ENCODE peak calls at places on chromosomes 13 and 19, in ten cellular contexts. One of them, this sample, is unnamed.

GRCh38 chr13:83881917-83882625 is at the start of gene SLITRK1:
- DNase-seq in cardiac muscle cell: peak; percentile 91
- DNase-seq in endodermal cell: peak; percentile 97
- DNase-seq in fibroblast of lung: peak; percentile 53
- DNase-seq in lower leg skin: peak; percentile 82
- DNase-seq in mammary epithelial cell: peak; percentile 56
- DNase-seq in heart left ventricle: no peak
- DNase-seq in pancreas: peak; percentile 85
- DNase-seq in spleen: no peak
- DNase-seq in GM12865: peak; percentile 26
- DNase-seq in this sample: peak; percentile 60

GRCh38 chr19:35257113-35257461 is 8.3 kb downstream of the LSR start:
- DNase-seq in spleen: peak; percentile 35
- DNase-seq in mammary epithelial cell: no peak
- DNase-seq in endodermal cell: no peak
- DNase-seq in cardiac muscle cell: no peak
- DNase-seq in pancreas: peak; percentile 22
- DNase-seq in heart left ventricle: no peak
- DNase-seq in fibroblast of lung: no peak
- DNase-seq in lower leg skin: peak; percentile 79
- DNase-seq in GM12865: no peak
- DNase-seq in this sample: no peak

GRCh38 chr13:40445557-40445990 is 220.9 kb downstream of the FOXO1 start:
- DNase-seq in pancreas: peak; percentile 80
- DNase-seq in mammary epithelial cell: peak; percentile 98
- DNase-seq in GM12865: peak; percentile 99
- DNase-seq in heart left ventricle: peak; percentile 67
- DNase-seq in lower leg skin: no peak
- DNase-seq in spleen: peak; percentile 96
- DNase-seq in cardiac muscle cell: no peak
- DNase-seq in fibroblast of lung: no peak
- DNase-seq in endodermal cell: no peak
- DNase-seq in this sample: peak; percentile 75

GRCh38 chr13:23588576-23589141 is 18.4 kb downstream of the TNFRSF19 start:
- DNase-seq in pancreas: no peak
- DNase-seq in spleen: no peak
- DNase-seq in endodermal cell: no peak
- DNase-seq in fibroblast of lung: no peak
- DNase-seq in cardiac muscle cell: no peak
- DNase-seq in mammary epithelial cell: no peak
- DNase-seq in heart left ventricle: no peak
- DNase-seq in GM12865: no peak
- DNase-seq in lower leg skin: no peak
- DNase-seq in this sample: no peak

GRCh38 chr19:38852231-38853044 is 2.7 kb upstream of the HNRNPL start:
- DNase-seq in mammary epithelial cell: peak; percentile 64
- DNase-seq in heart left ventricle: peak; percentile 79
- DNase-seq in cardiac muscle cell: no peak
- DNase-seq in lower leg skin: peak; percentile 94
- DNase-seq in GM12865: peak; percentile 81
- DNase-seq in fibroblast of lung: peak; percentile 60
- DNase-seq in endodermal cell: peak; percentile 77
- DNase-seq in pancreas: peak; percentile 81
- DNase-seq in spleen: peak; percentile 93
- DNase-seq in this sample: no peak

GRCh38 chr13:98557934-98558630 is 18.8 kb downstream of the STK24 start:
- DNase-seq in heart left ventricle: no peak
- DNase-seq in lower leg skin: no peak
- DNase-seq in spleen: no peak
- DNase-seq in cardiac muscle cell: no peak
- DNase-seq in GM12865: no peak
- DNase-seq in mammary epithelial cell: no peak
- DNase-seq in endodermal cell: no peak
- DNase-seq in pancreas: no peak
- DNase-seq in fibroblast of lung: no peak
- DNase-seq in this sample: no peak

GRCh38 chr13:111621164-111621563 is 300.7 kb downstream of the TEX29 start:
- DNase-seq in cardiac muscle cell: no peak
- DNase-seq in endodermal cell: no peak
- DNase-seq in spleen: no peak
- DNase-seq in pancreas: no peak
- DNase-seq in GM12865: no peak
- DNase-seq in mammary epithelial cell: no peak
- DNase-seq in fibroblast of lung: no peak
- DNase-seq in heart left ventricle: no peak
- DNase-seq in lower leg skin: peak; percentile 29
- DNase-seq in this sample: no peak

GRCh38 chr19:14536926-14537692 is 7.7 kb downstream of the TECR start:
- DNase-seq in heart left ventricle: peak; percentile 67
- DNase-seq in endodermal cell: peak; percentile 98
- DNase-seq in mammary epithelial cell: peak; percentile 81
- DNase-seq in fibroblast of lung: peak; percentile 55
- DNase-seq in spleen: no peak
- DNase-seq in pancreas: peak; percentile 89
- DNase-seq in lower leg skin: peak; percentile 90
- DNase-seq in GM12865: peak; percentile 63
- DNase-seq in cardiac muscle cell: peak; percentile 82
- DNase-seq in this sample: no peak

GRCh38 chr19:18021121-18021755 is 13.3 kb downstream of the ARRDC2 start:
- DNase-seq in lower leg skin: peak; percentile 97
- DNase-seq in fibroblast of lung: peak; percentile 71
- DNase-seq in spleen: peak; percentile 91
- DNase-seq in GM12865: peak; percentile 61
- DNase-seq in mammary epithelial cell: peak; percentile 84
- DNase-seq in cardiac muscle cell: no peak
- DNase-seq in heart left ventricle: peak; percentile 92
- DNase-seq in pancreas: peak; percentile 82
- DNase-seq in endodermal cell: no peak
- DNase-seq in this sample: peak; percentile 42
- H3K4me3 ChIP-seq in lower leg skin: no peak overlapping the region
- H3K4me3 ChIP-seq in fibroblast of lung: no peak overlapping the region
- H3K4me3 ChIP-seq in spleen: no peak overlapping the region
- H3K4me3 ChIP-seq in GM12865: peak overlapping the region; percentile 91
- H3K4me3 ChIP-seq in mammary epithelial cell: no peak overlapping the region
- H3K4me3 ChIP-seq in cardiac muscle cell: no peak overlapping the region
- H3K4me3 ChIP-seq in heart left ventricle: no peak overlapping the region
- H3K4me3 ChIP-seq in pancreas: no peak overlapping the region
- H3K4me3 ChIP-seq in endodermal cell: no peak overlapping the region
- H3K4me3 ChIP-seq in this sample: no peak overlapping the region

GRCh38 chr13:102028198-102028597 is 373.6 kb downstream of the FGF14 start:
- DNase-seq in cardiac muscle cell: no peak
- DNase-seq in mammary epithelial cell: no peak
- DNase-seq in heart left ventricle: no peak
- DNase-seq in pancreas: no peak
- DNase-seq in GM12865: no peak
- DNase-seq in lower leg skin: no peak
- DNase-seq in endodermal cell: no peak
- DNase-seq in fibroblast of lung: no peak
- DNase-seq in spleen: no peak
- DNase-seq in this sample: no peak

GRCh38 chr13:102028846-102029245 is 373.0 kb downstream of the FGF14 start:
- DNase-seq in pancreas: no peak
- DNase-seq in cardiac muscle cell: no peak
- DNase-seq in GM12865: no peak
- DNase-seq in mammary epithelial cell: no peak
- DNase-seq in endodermal cell: no peak
- DNase-seq in spleen: no peak
- DNase-seq in fibroblast of lung: no peak
- DNase-seq in heart left ventricle: no peak
- DNase-seq in lower leg skin: no peak
- DNase-seq in this sample: no peak

GRCh38 chr13:102033719-102034446 is 368.0 kb downstream of the FGF14 start:
- DNase-seq in heart left ventricle: no peak
- DNase-seq in GM12865: no peak
- DNase-seq in spleen: no peak
- DNase-seq in endodermal cell: no peak
- DNase-seq in cardiac muscle cell: no peak
- DNase-seq in mammary epithelial cell: no peak
- DNase-seq in lower leg skin: no peak
- DNase-seq in pancreas: no peak
- DNase-seq in fibroblast of lung: no peak
- DNase-seq in this sample: no peak

GRCh38 chr13:102035969-102036368 is 365.9 kb downstream of the FGF14 start:
- DNase-seq in endodermal cell: no peak
- DNase-seq in mammary epithelial cell: no peak
- DNase-seq in cardiac muscle cell: no peak
- DNase-seq in pancreas: no peak
- DNase-seq in lower leg skin: no peak
- DNase-seq in fibroblast of lung: no peak
- DNase-seq in spleen: no peak
- DNase-seq in GM12865: no peak
- DNase-seq in heart left ventricle: no peak
- DNase-seq in this sample: no peak

DNA sequence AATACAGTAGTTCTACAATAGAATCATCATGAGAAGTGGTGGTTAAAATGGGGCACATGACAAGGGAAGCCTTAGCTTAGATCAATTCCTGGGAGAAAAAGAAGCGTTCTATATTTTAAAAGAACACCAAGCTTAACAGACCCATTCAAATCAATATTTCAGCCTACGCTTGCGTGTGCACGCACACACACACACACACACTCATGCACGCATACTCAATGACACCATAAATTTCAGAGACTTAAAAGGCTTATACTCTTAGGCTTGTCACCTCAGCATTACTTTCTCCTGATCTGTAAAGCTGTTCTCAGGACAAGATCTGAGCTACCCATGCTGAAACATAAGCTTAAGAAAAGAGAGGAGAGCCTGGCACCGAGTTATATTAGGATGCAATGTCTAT is 368.5 kb downstream of the FGF14 start:
- DNase-seq in cardiac muscle cell: no peak
- DNase-seq in endodermal cell: no peak
- DNase-seq in spleen: no peak
- DNase-seq in heart left ventricle: no peak
- DNase-seq in mammary epithelial cell: no peak
- DNase-seq in lower leg skin: no peak
- DNase-seq in GM12865: no peak
- DNase-seq in fibroblast of lung: no peak
- DNase-seq in pancreas: no peak
- DNase-seq in this sample: no peak
- TF ChIP-seq CTCF in cardiac muscle cell: no peak
- TF ChIP-seq CTCF in endodermal cell: no peak
- TF ChIP-seq CTCF in spleen: no peak
- TF ChIP-seq CTCF in heart left ventricle: no peak
- TF ChIP-seq CTCF in mammary epithelial cell: no peak
- TF ChIP-seq CTCF in lower leg skin: no peak
- TF ChIP-seq CTCF in GM12865: no peak
- TF ChIP-seq CTCF in fibroblast of lung: no peak
- TF ChIP-seq CTCF in pancreas: no peak
- TF ChIP-seq CTCF in this sample: no peak

DNA sequence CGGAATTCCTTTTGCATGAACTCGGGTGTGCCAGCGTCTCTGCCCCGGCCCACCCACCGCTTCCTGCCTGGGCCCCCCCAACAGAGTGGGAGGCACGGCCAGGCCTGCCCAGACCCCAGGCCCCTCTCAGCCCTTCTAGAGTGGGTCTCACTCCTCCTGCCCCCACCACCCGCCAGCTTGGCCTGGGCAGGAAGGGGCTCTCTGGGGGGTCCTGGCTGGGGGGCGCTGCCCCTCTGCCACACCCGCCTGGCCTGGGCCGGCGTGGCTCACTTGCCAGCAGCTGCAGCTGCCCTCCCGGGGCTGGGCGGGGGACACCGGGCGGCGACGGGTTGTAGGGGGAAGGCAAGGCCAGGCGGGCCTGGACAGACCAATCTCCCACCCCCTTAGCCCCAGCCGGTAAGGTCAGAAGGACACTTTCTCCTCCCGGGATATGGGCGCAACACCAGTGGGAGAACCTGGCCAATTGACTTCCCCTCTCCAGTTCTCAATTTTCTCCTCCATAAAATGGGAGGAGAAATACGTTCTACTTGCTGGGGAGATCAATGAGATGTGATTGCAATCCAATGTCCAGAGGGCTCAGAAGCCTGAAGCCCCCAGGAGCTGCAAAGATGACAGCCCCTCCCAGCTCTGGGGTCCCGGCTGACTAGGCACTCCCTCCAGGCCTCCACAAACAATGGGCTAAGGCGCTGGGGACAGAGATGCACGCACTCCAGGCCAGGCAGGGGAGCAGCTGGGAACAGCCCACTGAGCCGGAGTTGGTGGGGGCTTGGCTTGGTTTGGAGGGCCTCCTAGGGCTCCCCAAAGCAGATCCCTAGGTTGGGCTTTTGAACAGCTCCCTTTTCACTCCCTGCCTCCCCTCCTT is 2.4 kb downstream of the CRLF1 start:
- DNase-seq in heart left ventricle: no peak
- DNase-seq in GM12865: no peak
- DNase-seq in lower leg skin: no peak
- DNase-seq in fibroblast of lung: no peak
- DNase-seq in mammary epithelial cell: no peak
- DNase-seq in pancreas: peak; percentile 37
- DNase-seq in spleen: no peak
- DNase-seq in endodermal cell: peak; percentile 66
- DNase-seq in cardiac muscle cell: no peak
- DNase-seq in this sample: no peak
- H3K4me3 ChIP-seq in heart left ventricle: no peak overlapping the region
- H3K4me3 ChIP-seq in GM12865: no peak overlapping the region
- H3K4me3 ChIP-seq in lower leg skin: no peak overlapping the region
- H3K4me3 ChIP-seq in fibroblast of lung: no peak overlapping the region
- H3K4me3 ChIP-seq in mammary epithelial cell: no peak overlapping the region
- H3K4me3 ChIP-seq in pancreas: no peak overlapping the region
- H3K4me3 ChIP-seq in spleen: no peak overlapping the region
- H3K4me3 ChIP-seq in endodermal cell: no peak overlapping the region
- H3K4me3 ChIP-seq in cardiac muscle cell: no peak overlapping the region
- H3K4me3 ChIP-seq in this sample: no peak overlapping the region

GRCh38 chr13:26485786-26486185 is 71.7 kb upstream of the WASF3 start:
- DNase-seq in pancreas: no peak
- DNase-seq in lower leg skin: peak; percentile 92
- DNase-seq in heart left ventricle: no peak
- DNase-seq in endodermal cell: peak; percentile 69
- DNase-seq in spleen: no peak
- DNase-seq in cardiac muscle cell: no peak
- DNase-seq in fibroblast of lung: no peak
- DNase-seq in GM12865: no peak
- DNase-seq in mammary epithelial cell: no peak
- DNase-seq in this sample: no peak

GRCh38 chr13:26485288-26485687 is 72.2 kb upstream of the WASF3 start:
- DNase-seq in endodermal cell: no peak
- DNase-seq in pancreas: no peak
- DNase-seq in cardiac muscle cell: no peak
- DNase-seq in lower leg skin: peak; percentile 79
- DNase-seq in GM12865: no peak
- DNase-seq in heart left ventricle: no peak
- DNase-seq in fibroblast of lung: no peak
- DNase-seq in mammary epithelial cell: no peak
- DNase-seq in spleen: no peak
- DNase-seq in this sample: no peak

GRCh38 chr13:26488236-26489028 is 69.1 kb upstream of the WASF3 start:
- DNase-seq in pancreas: no peak
- DNase-seq in fibroblast of lung: no peak
- DNase-seq in cardiac muscle cell: no peak
- DNase-seq in spleen: no peak
- DNase-seq in mammary epithelial cell: no peak
- DNase-seq in endodermal cell: no peak
- DNase-seq in heart left ventricle: no peak
- DNase-seq in GM12865: no peak
- DNase-seq in lower leg skin: peak; percentile 71
- DNase-seq in this sample: no peak

GRCh38 chr13:26486550-26486949 is 70.9 kb upstream of the WASF3 start:
- DNase-seq in GM12865: no peak
- DNase-seq in heart left ventricle: peak; percentile 63
- DNase-seq in mammary epithelial cell: no peak
- DNase-seq in cardiac muscle cell: no peak
- DNase-seq in pancreas: no peak
- DNase-seq in endodermal cell: peak; percentile 24
- DNase-seq in fibroblast of lung: no peak
- DNase-seq in lower leg skin: peak; percentile 81
- DNase-seq in spleen: no peak
- DNase-seq in this sample: no peak

DNA sequence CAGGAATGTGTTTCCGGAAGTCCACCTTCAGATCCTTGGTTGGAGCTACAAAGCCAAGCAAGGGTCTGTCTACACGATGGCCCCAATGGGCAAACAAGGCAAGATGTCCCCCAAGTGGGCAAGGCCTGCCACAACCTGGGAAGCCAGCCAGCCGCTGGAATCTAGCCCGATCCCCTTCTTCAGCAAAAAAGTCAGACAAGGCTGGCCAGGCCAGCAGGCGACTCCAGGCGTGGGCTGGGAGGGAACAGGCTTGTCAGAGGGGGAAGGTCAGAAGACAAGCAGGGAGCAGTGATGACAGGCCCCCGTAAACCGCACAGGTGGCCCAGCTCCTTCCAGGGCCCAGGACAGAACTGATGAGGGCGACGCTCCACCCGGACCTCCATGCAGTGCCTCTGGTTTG is 69.7 kb upstream of the WASF3 start:
- DNase-seq in spleen: no peak
- DNase-seq in fibroblast of lung: no peak
- DNase-seq in pancreas: no peak
- DNase-seq in mammary epithelial cell: no peak
- DNase-seq in endodermal cell: no peak
- DNase-seq in lower leg skin: peak; percentile 81
- DNase-seq in GM12865: no peak
- DNase-seq in cardiac muscle cell: no peak
- DNase-seq in heart left ventricle: no peak
- DNase-seq in this sample: no peak
- TF ChIP-seq CTCF in spleen: no peak
- TF ChIP-seq CTCF in fibroblast of lung: no peak
- TF ChIP-seq CTCF in pancreas: no peak
- TF ChIP-seq CTCF in mammary epithelial cell: no peak
- TF ChIP-seq CTCF in endodermal cell: no peak
- TF ChIP-seq CTCF in lower leg skin: no peak
- TF ChIP-seq CTCF in GM12865: no peak
- TF ChIP-seq CTCF in cardiac muscle cell: no peak
- TF ChIP-seq CTCF in heart left ventricle: no peak
- TF ChIP-seq CTCF in this sample: no peak